ENCODE peak calls at places on chromosomes 16 and 17, in seven cellular contexts. One of them, this sample, is unnamed.

GRCh38 chr16:15535772-15536171 is 101.4 kb downstream of the BMERB1 start:
- DNase-seq in NCI-H2081: no peak
- DNase-seq in dorsolateral prefrontal cortex: no peak
- DNase-seq in effector CD4-positive, alpha-beta T cell: no peak
- DNase-seq in B cell: no peak
- DNase-seq in activated T-helper 1 cell treated with anti-CD3 and anti-CD28 coated beads, Interleukin-12 subunit alpha, Interleukin-12 subunit beta, Interleukin-2, Interleukin-4 antibody, amounts not matched to agents 30 ng/mL and 10 ng/mL and 1 ng/mL, durations not matched to agents 14 hours and 24 hours and 36 hours: no peak
- DNase-seq in ELF-1: no peak
- DNase-seq in this sample: no peak

GRCh38 chr16:58507195-58507962 is 7.4 kb downstream of the NDRG4 start:
- DNase-seq in NCI-H2081: no peak
- DNase-seq in dorsolateral prefrontal cortex: no peak
- DNase-seq in effector CD4-positive, alpha-beta T cell: no peak
- DNase-seq in activated T-helper 1 cell treated with anti-CD3 and anti-CD28 coated beads, Interleukin-12 subunit alpha, Interleukin-12 subunit beta, Interleukin-2, Interleukin-4 antibody, amounts not matched to agents 30 ng/mL and 10 ng/mL and 1 ng/mL, durations not matched to agents 14 hours and 24 hours and 36 hours: no peak
- DNase-seq in ELF-1: no peak
- DNase-seq in B cell: no peak
- DNase-seq in this sample: no peak

GRCh38 chr16:31200821-31201510 is 1.6 kb downstream of the PYCARD start:
- DNase-seq in effector CD4-positive, alpha-beta T cell: peak; percentile 39
- DNase-seq in ELF-1: no peak
- DNase-seq in activated T-helper 1 cell treated with anti-CD3 and anti-CD28 coated beads, Interleukin-12 subunit alpha, Interleukin-12 subunit beta, Interleukin-2, Interleukin-4 antibody, amounts not matched to agents 30 ng/mL and 10 ng/mL and 1 ng/mL, durations not matched to agents 14 hours and 24 hours and 36 hours: peak; percentile 49
- DNase-seq in NCI-H2081: no peak
- DNase-seq in B cell: peak; percentile 67
- DNase-seq in dorsolateral prefrontal cortex: no peak
- DNase-seq in this sample: no peak

GRCh38 chr17:83046759-83047478 is 32.5 kb upstream of the METRNL start:
- DNase-seq in NCI-H2081: no peak
- DNase-seq in activated T-helper 1 cell treated with anti-CD3 and anti-CD28 coated beads, Interleukin-12 subunit alpha, Interleukin-12 subunit beta, Interleukin-2, Interleukin-4 antibody, amounts not matched to agents 30 ng/mL and 10 ng/mL and 1 ng/mL, durations not matched to agents 14 hours and 24 hours and 36 hours: no peak
- DNase-seq in effector CD4-positive, alpha-beta T cell: no peak
- DNase-seq in dorsolateral prefrontal cortex: no peak
- DNase-seq in ELF-1: no peak
- DNase-seq in B cell: peak; percentile 31
- DNase-seq in this sample: no peak

GRCh38 chr17:34220045-34220775 is 34.9 kb upstream of the CCL2 start:
- DNase-seq in ELF-1: no peak
- DNase-seq in effector CD4-positive, alpha-beta T cell: no peak
- DNase-seq in NCI-H2081: no peak
- DNase-seq in B cell: no peak
- DNase-seq in dorsolateral prefrontal cortex: no peak
- DNase-seq in activated T-helper 1 cell treated with anti-CD3 and anti-CD28 coated beads, Interleukin-12 subunit alpha, Interleukin-12 subunit beta, Interleukin-2, Interleukin-4 antibody, amounts not matched to agents 30 ng/mL and 10 ng/mL and 1 ng/mL, durations not matched to agents 14 hours and 24 hours and 36 hours: no peak
- DNase-seq in this sample: no peak

GRCh38 chr17:45334701-45335677 is 18.2 kb upstream of the MAP3K14 start:
- DNase-seq in activated T-helper 1 cell treated with anti-CD3 and anti-CD28 coated beads, Interleukin-12 subunit alpha, Interleukin-12 subunit beta, Interleukin-2, Interleukin-4 antibody, amounts not matched to agents 30 ng/mL and 10 ng/mL and 1 ng/mL, durations not matched to agents 14 hours and 24 hours and 36 hours: no peak
- DNase-seq in effector CD4-positive, alpha-beta T cell: no peak
- DNase-seq in NCI-H2081: no peak
- DNase-seq in ELF-1: no peak
- DNase-seq in dorsolateral prefrontal cortex: no peak
- DNase-seq in B cell: no peak
- DNase-seq in this sample: no peak

GRCh38 chr17:14429084-14429483 is 128.2 kb downstream of the HS3ST3B1 start:
- DNase-seq in B cell: no peak
- DNase-seq in effector CD4-positive, alpha-beta T cell: no peak
- DNase-seq in dorsolateral prefrontal cortex: no peak
- DNase-seq in ELF-1: no peak
- DNase-seq in NCI-H2081: no peak
- DNase-seq in activated T-helper 1 cell treated with anti-CD3 and anti-CD28 coated beads, Interleukin-12 subunit alpha, Interleukin-12 subunit beta, Interleukin-2, Interleukin-4 antibody, amounts not matched to agents 30 ng/mL and 10 ng/mL and 1 ng/mL, durations not matched to agents 14 hours and 24 hours and 36 hours: no peak
- DNase-seq in this sample: no peak

GRCh38 chr17:8732406-8733065 is 12.1 kb downstream of the CCDC42 start:
- DNase-seq in dorsolateral prefrontal cortex: no peak
- DNase-seq in NCI-H2081: no peak
- DNase-seq in effector CD4-positive, alpha-beta T cell: no peak
- DNase-seq in activated T-helper 1 cell treated with anti-CD3 and anti-CD28 coated beads, Interleukin-12 subunit alpha, Interleukin-12 subunit beta, Interleukin-2, Interleukin-4 antibody, amounts not matched to agents 30 ng/mL and 10 ng/mL and 1 ng/mL, durations not matched to agents 14 hours and 24 hours and 36 hours: no peak
- DNase-seq in ELF-1: no peak
- DNase-seq in B cell: no peak
- DNase-seq in this sample: no peak

GRCh38 chr16:74641969-74642368 is 24.7 kb downstream of the RFWD3 start:
- DNase-seq in dorsolateral prefrontal cortex: no peak
- DNase-seq in ELF-1: no peak
- DNase-seq in effector CD4-positive, alpha-beta T cell: no peak
- DNase-seq in activated T-helper 1 cell treated with anti-CD3 and anti-CD28 coated beads, Interleukin-12 subunit alpha, Interleukin-12 subunit beta, Interleukin-2, Interleukin-4 antibody, amounts not matched to agents 30 ng/mL and 10 ng/mL and 1 ng/mL, durations not matched to agents 14 hours and 24 hours and 36 hours: no peak
- DNase-seq in B cell: no peak
- DNase-seq in NCI-H2081: no peak
- DNase-seq in this sample: no peak

GRCh38 chr16:4358831-4359561 is 7.9 kb upstream of the PAM16 start:
- DNase-seq in dorsolateral prefrontal cortex: peak; percentile 49
- DNase-seq in ELF-1: peak; percentile 77
- DNase-seq in B cell: peak; percentile 70
- DNase-seq in activated T-helper 1 cell treated with anti-CD3 and anti-CD28 coated beads, Interleukin-12 subunit alpha, Interleukin-12 subunit beta, Interleukin-2, Interleukin-4 antibody, amounts not matched to agents 30 ng/mL and 10 ng/mL and 1 ng/mL, durations not matched to agents 14 hours and 24 hours and 36 hours: peak; percentile 49
- DNase-seq in NCI-H2081: no peak
- DNase-seq in effector CD4-positive, alpha-beta T cell: peak; percentile 58
- DNase-seq in this sample: no peak

GRCh38 chr17:38591759-38592241 is 14.0 kb downstream of the SRCIN1 start:
- DNase-seq in NCI-H2081: peak; percentile 47
- DNase-seq in dorsolateral prefrontal cortex: no peak
- DNase-seq in B cell: no peak
- DNase-seq in activated T-helper 1 cell treated with anti-CD3 and anti-CD28 coated beads, Interleukin-12 subunit alpha, Interleukin-12 subunit beta, Interleukin-2, Interleukin-4 antibody, amounts not matched to agents 30 ng/mL and 10 ng/mL and 1 ng/mL, durations not matched to agents 14 hours and 24 hours and 36 hours: peak; percentile 7
- DNase-seq in effector CD4-positive, alpha-beta T cell: no peak
- DNase-seq in ELF-1: no peak
- DNase-seq in this sample: no peak

GRCh38 chr17:2485970-2486369 is 25.7 kb downstream of the METTL16 start:
- DNase-seq in NCI-H2081: no peak
- DNase-seq in activated T-helper 1 cell treated with anti-CD3 and anti-CD28 coated beads, Interleukin-12 subunit alpha, Interleukin-12 subunit beta, Interleukin-2, Interleukin-4 antibody, amounts not matched to agents 30 ng/mL and 10 ng/mL and 1 ng/mL, durations not matched to agents 14 hours and 24 hours and 36 hours: no peak
- DNase-seq in dorsolateral prefrontal cortex: no peak
- DNase-seq in B cell: no peak
- DNase-seq in ELF-1: no peak
- DNase-seq in effector CD4-positive, alpha-beta T cell: no peak
- DNase-seq in this sample: no peak

GRCh38 chr17:65423346-65424140 is 137.9 kb downstream of the AXIN2 start:
- DNase-seq in effector CD4-positive, alpha-beta T cell: no peak
- DNase-seq in dorsolateral prefrontal cortex: no peak
- DNase-seq in activated T-helper 1 cell treated with anti-CD3 and anti-CD28 coated beads, Interleukin-12 subunit alpha, Interleukin-12 subunit beta, Interleukin-2, Interleukin-4 antibody, amounts not matched to agents 30 ng/mL and 10 ng/mL and 1 ng/mL, durations not matched to agents 14 hours and 24 hours and 36 hours: no peak
- DNase-seq in NCI-H2081: no peak
- DNase-seq in B cell: no peak
- DNase-seq in ELF-1: no peak
- DNase-seq in this sample: no peak

GRCh38 chr17:44389723-44390202 is 314 bp upstream of the ITGA2B start:
- DNase-seq in ELF-1: no peak
- DNase-seq in activated T-helper 1 cell treated with anti-CD3 and anti-CD28 coated beads, Interleukin-12 subunit alpha, Interleukin-12 subunit beta, Interleukin-2, Interleukin-4 antibody, amounts not matched to agents 30 ng/mL and 10 ng/mL and 1 ng/mL, durations not matched to agents 14 hours and 24 hours and 36 hours: no peak
- DNase-seq in B cell: no peak
- DNase-seq in effector CD4-positive, alpha-beta T cell: no peak
- DNase-seq in NCI-H2081: no peak
- DNase-seq in dorsolateral prefrontal cortex: no peak
- DNase-seq in this sample: no peak

GRCh38 chr17:13365331-13365730 is 236.4 kb downstream of the HS3ST3A1 start:
- DNase-seq in dorsolateral prefrontal cortex: no peak
- DNase-seq in activated T-helper 1 cell treated with anti-CD3 and anti-CD28 coated beads, Interleukin-12 subunit alpha, Interleukin-12 subunit beta, Interleukin-2, Interleukin-4 antibody, amounts not matched to agents 30 ng/mL and 10 ng/mL and 1 ng/mL, durations not matched to agents 14 hours and 24 hours and 36 hours: no peak
- DNase-seq in effector CD4-positive, alpha-beta T cell: no peak
- DNase-seq in ELF-1: no peak
- DNase-seq in NCI-H2081: no peak
- DNase-seq in B cell: no peak
- DNase-seq in this sample: no peak

This sample was measured in GM04503.